ENCODE peak calls at places on chromosomes 11 and 22, in eight cellular contexts. One of them, this sample, is unnamed.

GRCh38 chr11:134599180-134599810 is 187.3 kb upstream of the B3GAT1 start:
- DNase-seq in A549: no peak
- DNase-seq in hepatocyte: no peak
- DNase-seq in substantia nigra: no peak
- DNase-seq in A673: no peak
- DNase-seq in astrocyte of the cerebellum: no peak
- DNase-seq in NAMALWA: no peak
- DNase-seq in NCI-H1417: no peak
- DNase-seq in this sample: no peak

GRCh38 chr11:2728128-2728662 is 28.4 kb upstream of the KCNQ1OT1 start:
- DNase-seq in A549: no peak
- DNase-seq in hepatocyte: no peak
- DNase-seq in substantia nigra: no peak
- DNase-seq in A673: no peak
- DNase-seq in astrocyte of the cerebellum: no peak
- DNase-seq in NAMALWA: no peak
- DNase-seq in NCI-H1417: no peak
- DNase-seq in this sample: no peak

GRCh38 chr11:36455658-36456111 is 54.4 kb downstream of the TRAF6 start:
- DNase-seq in A549: peak
- DNase-seq in hepatocyte: peak
- DNase-seq in substantia nigra: peak
- DNase-seq in A673: peak
- DNase-seq in astrocyte of the cerebellum: peak
- DNase-seq in NAMALWA: no peak
- DNase-seq in NCI-H1417: no peak
- DNase-seq in this sample: no peak

GRCh38 chr11:86089659-86090058 is 20.8 kb upstream of the PICALM start:
- DNase-seq in A549: no peak
- DNase-seq in hepatocyte: no peak
- DNase-seq in substantia nigra: no peak
- DNase-seq in A673: peak
- DNase-seq in astrocyte of the cerebellum: peak
- DNase-seq in NAMALWA: no peak
- DNase-seq in NCI-H1417: no peak
- DNase-seq in this sample: no peak

GRCh38 chr11:29656557-29656956 is 360.3 kb downstream of the KCNA4 start:
- DNase-seq in A549: no peak
- DNase-seq in hepatocyte: no peak
- DNase-seq in substantia nigra: no peak
- DNase-seq in A673: no peak
- DNase-seq in astrocyte of the cerebellum: no peak
- DNase-seq in NAMALWA: no peak
- DNase-seq in NCI-H1417: no peak
- DNase-seq in this sample: no peak

GRCh38 chr11:71282581-71283351 is 30.4 kb upstream of the SHANK2 start:
- DNase-seq in A549: no peak
- DNase-seq in hepatocyte: no peak
- DNase-seq in substantia nigra: no peak
- DNase-seq in A673: no peak
- DNase-seq in astrocyte of the cerebellum: no peak
- DNase-seq in NAMALWA: no peak
- DNase-seq in NCI-H1417: no peak
- DNase-seq in this sample: no peak

GRCh38 chr22:43262990-43263644 is 76.2 kb upstream of the TTLL12 start:
- DNase-seq in A549: no peak
- DNase-seq in hepatocyte: peak
- DNase-seq in substantia nigra: no peak
- DNase-seq in A673: no peak
- DNase-seq in astrocyte of the cerebellum: no peak
- DNase-seq in NAMALWA: no peak
- DNase-seq in NCI-H1417: no peak
- DNase-seq in this sample: peak

GRCh38 chr22:30906411-30906810 is 62.2 kb downstream of the MORC2 start:
- DNase-seq in A549: no peak
- DNase-seq in hepatocyte: no peak
- DNase-seq in substantia nigra: no peak
- DNase-seq in A673: no peak
- DNase-seq in astrocyte of the cerebellum: no peak
- DNase-seq in NAMALWA: no peak
- DNase-seq in NCI-H1417: no peak
- DNase-seq in this sample: no peak

GRCh38 chr11:132721526-132721925 is 810.8 kb downstream of the OPCML start:
- DNase-seq in A549: no peak
- DNase-seq in hepatocyte: no peak
- DNase-seq in substantia nigra: no peak
- DNase-seq in A673: no peak
- DNase-seq in astrocyte of the cerebellum: no peak
- DNase-seq in NAMALWA: no peak
- DNase-seq in NCI-H1417: no peak
- DNase-seq in this sample: no peak

GRCh38 chr11:76662656-76663460 is 7.7 kb downstream of the LRRC32 start:
- DNase-seq in A549: no peak
- DNase-seq in hepatocyte: no peak
- DNase-seq in substantia nigra: no peak
- DNase-seq in A673: no peak
- DNase-seq in astrocyte of the cerebellum: no peak
- DNase-seq in NAMALWA: no peak
- DNase-seq in NCI-H1417: no peak
- DNase-seq in this sample: no peak

GRCh38 chr11:1323779-1324178 is 14.3 kb upstream of the TOLLIP start:
- DNase-seq in A549: no peak
- DNase-seq in hepatocyte: no peak
- DNase-seq in substantia nigra: no peak
- DNase-seq in A673: no peak
- DNase-seq in astrocyte of the cerebellum: no peak
- DNase-seq in NAMALWA: no peak
- DNase-seq in NCI-H1417: no peak
- DNase-seq in this sample: no peak

GRCh38 chr11:79006854-79007253 is 432.2 kb upstream of the NARS2 start:
- DNase-seq in A549: no peak
- DNase-seq in hepatocyte: no peak
- DNase-seq in substantia nigra: no peak
- DNase-seq in A673: no peak
- DNase-seq in astrocyte of the cerebellum: no peak
- DNase-seq in NAMALWA: no peak
- DNase-seq in NCI-H1417: no peak
- DNase-seq in this sample: no peak

GRCh38 chr22:45112136-45112879 is 51.4 kb upstream of the NUP50 start:
- DNase-seq in A549: no peak
- DNase-seq in hepatocyte: no peak
- DNase-seq in substantia nigra: no peak
- DNase-seq in A673: no peak
- DNase-seq in astrocyte of the cerebellum: no peak
- DNase-seq in NAMALWA: no peak
- DNase-seq in NCI-H1417: no peak
- DNase-seq in this sample: no peak

This sample was measured in activated T-helper 9 cell treated with anti-CD3 and anti-CD28 coated beads, Interleukin-2, amount 50 U/mL, for 16 hours.